ENCODE peak calls at places on chromosomes 3 and 15, in seven cellular contexts. O is LHCN-M2, X is GM12864, C is germinal center, Q is WTC11, A is H54, N is NCI-H446 treated with DMSO at 0.1 percent for 48 hours. V is an unnamed sample.

GRCh38 chr3:180294282-180295027 is 257.7 kb upstream of the PEX5L start:
- DNase-seq in O (no peak), X (no peak), C (no peak), Q (no peak), A (no peak), N (no peak), V (no peak)

GRCh38 chr15:86036243-86036642 is 43.4 kb upstream of the AGBL1 start:
- DNase-seq in O (no peak), X (no peak), C (no peak), Q (no peak), A (no peak), N (no peak), V (no peak)

GRCh38 chr3:15708882-15709677 is 88.7 kb downstream of the ANKRD28 start:
- DNase-seq in O (peak; percentile 86), X (no peak), C (no peak), Q (no peak), A (no peak), N (no peak), V (no peak)

GRCh38 chr3:178629430-178630178 is 93.4 kb downstream of the KCNMB2 start:
- DNase-seq in O (peak; percentile 5), X (no peak), C (no peak), Q (no peak), A (no peak), N (no peak), V (no peak)

GRCh38 chr15:101045835-101046691 is 126.9 kb downstream of the LRRK1 start:
- DNase-seq in O (no peak), X (no peak), C (no peak), Q (no peak), A (no peak), N (no peak), V (no peak)

GRCh38 chr15:54374184-54374947 is 396.1 kb downstream of the UNC13C start:
- DNase-seq in O (no peak), X (no peak), C (no peak), Q (peak; percentile 14), A (no peak), N (peak; percentile 52), V (no peak)

GRCh38 chr3:140443073-140443472 is 234.8 kb upstream of the TRIM42 start:
- DNase-seq in O (no peak), X (no peak), C (no peak), Q (no peak), A (no peak), N (no peak), V (no peak)

GRCh38 chr15:78312551-78312950 is 13.1 kb upstream of the SKIC8 start:
- DNase-seq in O (no peak), X (no peak), C (no peak), Q (no peak), A (no peak), N (no peak), V (no peak)

GRCh38 chr3:184937611-184938010 is 125.6 kb downstream of the VPS8 start:
- DNase-seq in O (no peak), X (no peak), C (no peak), Q (no peak), A (no peak), N (no peak), V (no peak)

GRCh38 chr3:67349551-67350174 is 304.7 kb downstream of the SUCLG2 start:
- DNase-seq in O (peak; percentile 85), X (no peak), C (no peak), Q (no peak), A (no peak), N (no peak), V (no peak)

GRCh38 chr3:85790445-85791030 is 831.7 kb downstream of the CADM2 start:
- DNase-seq in O (no peak), X (no peak), C (no peak), Q (no peak), A (no peak), N (no peak), V (no peak)

GRCh38 chr15:82307714-82308081 is 41.6 kb downstream of the GOLGA6L10 start:
- DNase-seq in O (no peak), X (no peak), C (no peak), Q (no peak), A (no peak), N (no peak), V (no peak)

GRCh38 chr3:55481918-55482495 is 5.1 kb downstream of the WNT5A start:
- DNase-seq in O (no peak), X (no peak), C (peak; percentile 39), Q (peak; percentile 57), A (no peak), N (no peak), V (no peak)

GRCh38 chr3:55592572-55592971 is 105.5 kb upstream of the WNT5A start:
- DNase-seq in O (peak; percentile 20), X (no peak), C (peak; percentile 12), Q (no peak), A (no peak), N (no peak), V (no peak)

GRCh38 chr3:188298585-188298984 is 144.6 kb downstream of the LPP start:
- DNase-seq in O (no peak), X (no peak), C (no peak), Q (no peak), A (no peak), N (no peak), V (no peak)

GRCh38 chr15:70132148-70132547 is 34.4 kb upstream of the TLE3 start:
- DNase-seq in O (no peak), X (no peak), C (no peak), Q (no peak), A (no peak), N (no peak), V (no peak)

GRCh38 chr15:48856947-48857346 is 21.0 kb upstream of the EID1 start:
- DNase-seq in O (peak; percentile 61), X (no peak), C (no peak), Q (peak; percentile 19), A (no peak), N (no peak), V (no peak)

GRCh38 chr3:10006762-10007090 is 19.5 kb upstream of the FANCD2 start:
- DNase-seq in O (no peak), X (no peak), C (no peak), Q (no peak), A (no peak), N (no peak), V (no peak)

GRCh38 chr3:10528046-10528445 is 22.7 kb upstream of the ATP2B2 start:
- DNase-seq in O (no peak), X (no peak), C (no peak), Q (no peak), A (no peak), N (no peak), V (no peak)

GRCh38 chr3:77563012-77563411 is 523.1 kb downstream of the ROBO2 start:
- DNase-seq in O (no peak), X (no peak), C (no peak), Q (no peak), A (no peak), N (no peak), V (no peak)

GRCh38 chr15:78457101-78457500 is 19.1 kb downstream of the IREB2 start:
- DNase-seq in O (peak; percentile 91), X (no peak), C (no peak), Q (no peak), A (no peak), N (peak; percentile 64), V (no peak)

GRCh38 chr3:4314688-4315087 is 11.5 kb downstream of the SETMAR start:
- DNase-seq in O (no peak), X (no peak), C (peak; percentile 13), Q (no peak), A (no peak), N (no peak), V (no peak)

GRCh38 chr3:143875566-143875965 is 27.3 kb upstream of the SLC9A9 start:
- DNase-seq in O (no peak), X (no peak), C (no peak), Q (no peak), A (no peak), N (no peak), V (no peak)

GRCh38 chr3:157160652-157161480 is 919 bp upstream of the CCNL1 start:
- DNase-seq in O (peak; percentile 90), X (peak; percentile 49), C (peak; percentile 48), Q (no peak), A (peak; percentile 44), N (no peak), V (peak; percentile 53)